ENCODE peak calls at places on chromosomes 5 and 9, in ten cellular contexts. O, P, N, F, J, K, A, B, H and G are unnamed samples.

GRCh38 chr5:141363952-141364660 is at the start of gene PCDHGA5:
- DNase-seq in B (no peak), H (no peak), K (no peak), N (no peak), J (peak), F (no peak), A (no peak), O (no peak), P (no peak), G (no peak)

GRCh38 chr5:88930336-88930735 is 47.4 kb upstream of the MEF2C start:
- DNase-seq in A (no peak), N (no peak), H (no peak), F (no peak), B (no peak), P (no peak), K (no peak), O (no peak), J (no peak), G (no peak)

GRCh38 chr5:177362871-177363507 is 5.3 kb downstream of the RGS14 start:
- DNase-seq in O (peak), B (peak), J (peak), H (peak), P (peak), N (peak), F (peak), A (no peak), K (peak), G (no peak)

GRCh38 chr5:171242521-171242920 is 66.5 kb upstream of the TLX3 start:
- DNase-seq in N (no peak), F (no peak), O (no peak), P (no peak), J (no peak), K (no peak), B (no peak), H (no peak), A (no peak), G (no peak)

GRCh38 chr5:163022582-163023128 is 414.7 kb upstream of the CCNG1 start:
- DNase-seq in K (no peak), F (no peak), P (no peak), H (no peak), J (no peak), B (no peak), A (no peak), O (no peak), N (no peak), G (no peak)

GRCh38 chr9:119078015-119078414 is 291.2 kb downstream of the BRINP1 start:
- DNase-seq in N (no peak), B (no peak), O (no peak), J (no peak), A (no peak), H (no peak), K (no peak), F (no peak), P (no peak), G (no peak)

GRCh38 chr5:79495311-79495710 is 18.6 kb downstream of the HOMER1 start:
- DNase-seq in J (no peak), A (peak), F (no peak), B (no peak), O (no peak), K (no peak), H (no peak), P (no peak), N (peak), G (no peak)

GRCh38 chr9:127065592-127065991 is 56.8 kb downstream of the ANGPTL2 start:
- DNase-seq in H (no peak), K (no peak), A (no peak), P (no peak), N (no peak), J (no peak), O (no peak), F (no peak), B (no peak), G (no peak)

GRCh38 chr9:17503196-17503595 is 75.7 kb upstream of the SH3GL2 start:
- DNase-seq in P (no peak), J (no peak), F (no peak), A (no peak), O (no peak), B (no peak), H (no peak), K (no peak), N (no peak), G (no peak)

GRCh38 chr5:135236951-135237791 is 161.9 kb downstream of the MACROH2A1 start:
- DNase-seq in H (no peak), K (no peak), F (no peak), P (no peak), O (peak), J (peak), B (no peak), N (no peak), A (no peak), G (no peak)

GRCh38 chr9:126661521-126662251 is 48.0 kb downstream of the LMX1B start:
- DNase-seq in N (peak), B (no peak), K (no peak), O (no peak), H (no peak), F (no peak), J (no peak), P (no peak), A (peak), G (no peak)

GRCh38 chr9:33932078-33932807 is 115.3 kb downstream of the UBE2R2 start:
- DNase-seq in B (no peak), O (no peak), K (no peak), P (no peak), H (no peak), N (peak), J (no peak), A (peak), F (no peak), G (no peak)

GRCh38 chr9:111969061-111969460 is 72.4 kb downstream of the UGCG start:
- DNase-seq in O (no peak), J (no peak), N (no peak), K (no peak), P (no peak), A (no peak), H (no peak), B (no peak), F (no peak), G (no peak)

GRCh38 chr9:77013932-77014596 is 5.4 kb upstream of the FOXB2 start:
- DNase-seq in A (no peak), B (peak), H (peak), F (no peak), J (no peak), O (no peak), P (no peak), N (no peak), K (no peak), G (no peak)

GRCh38 chr9:132412089-132412488 is 2.1 kb downstream of the CFAP77 start:
- DNase-seq in F (no peak), P (no peak), O (no peak), H (peak), J (no peak), A (peak), K (no peak), B (no peak), N (no peak), G (peak)

GRCh38 chr5:166952055-166952454 is 1339.4 kb upstream of the WWC1 start:
- DNase-seq in O (no peak), P (no peak), K (no peak), J (no peak), N (no peak), H (no peak), B (no peak), F (no peak), A (no peak), G (no peak)

GRCh38 chr9:93012998-93013855 is 45.3 kb upstream of the SUSD3 start:
- DNase-seq in A (no peak), K (no peak), N (no peak), F (no peak), H (peak), P (no peak), O (peak), J (no peak), B (no peak), G (no peak)

GRCh38 chr5:121189569-121190305 is 661.9 kb upstream of the FTMT start:
- DNase-seq in H (peak), J (no peak), K (no peak), P (no peak), A (no peak), O (no peak), N (no peak), F (no peak), B (peak), G (no peak)

GRCh38 chr5:150567031-150567680 is 59.2 kb downstream of the NDST1 start:
- DNase-seq in H (no peak), P (no peak), F (no peak), K (no peak), A (no peak), O (no peak), B (no peak), J (no peak), N (no peak), G (no peak)

GRCh38 chr9:133788819-133789733 is 50.9 kb upstream of the SARDH start:
- DNase-seq in B (no peak), J (peak), O (no peak), N (peak), K (no peak), P (no peak), H (no peak), A (peak), F (no peak), G (no peak)

GRCh38 chr5:159732220-159732619 is 184.1 kb upstream of the ADRA1B start:
- DNase-seq in K (no peak), A (no peak), B (no peak), J (no peak), O (no peak), F (no peak), H (no peak), P (no peak), N (no peak), G (peak)

GRCh38 chr5:126535856-126536545 is 59.0 kb downstream of the ALDH7A1 start:
- DNase-seq in J (no peak), F (no peak), K (no peak), A (no peak), N (no peak), O (no peak), H (no peak), B (no peak), P (no peak), G (no peak)

GRCh38 chr9:92706218-92706940 is 36.4 kb upstream of the IPPK start:
- DNase-seq in N (peak), F (no peak), P (no peak), A (peak), B (no peak), K (no peak), J (no peak), H (no peak), O (no peak), G (no peak)

GRCh38 chr5:126023894-126024575 is 399.2 kb upstream of the GRAMD2B start:
- DNase-seq in P (no peak), H (no peak), A (no peak), K (no peak), J (no peak), B (no peak), F (no peak), O (no peak), N (no peak), G (no peak)

GRCh38 chr9:95449016-95449415 is 67.8 kb downstream of the PTCH1 start:
- DNase-seq in B (no peak), H (no peak), F (no peak), J (no peak), O (no peak), P (no peak), N (no peak), K (no peak), A (no peak), G (no peak)

GRCh38 chr9:31347082-31347617 is 1037.3 kb upstream of the ACO1 start:
- DNase-seq in A (no peak), N (peak), O (peak), F (no peak), B (no peak), J (no peak), P (no peak), H (no peak), K (peak), G (no peak)

GRCh38 chr9:69046723-69047122 is 11.2 kb downstream of the FXN start:
- DNase-seq in N (no peak), H (no peak), O (no peak), A (no peak), B (no peak), P (no peak), K (no peak), F (no peak), J (no peak), G (no peak)

GRCh38 chr9:77427256-77427927 is 220.7 kb downstream of the GNA14 start:
- DNase-seq in K (no peak), N (peak), P (no peak), A (no peak), J (no peak), O (no peak), F (no peak), B (no peak), H (no peak), G (no peak)

GRCh38 chr9:86768709-86769108 is 178.6 kb downstream of the GAS1 start:
- DNase-seq in A (no peak), N (no peak), P (no peak), F (no peak), K (no peak), H (no peak), O (no peak), J (no peak), B (no peak), G (no peak)

GRCh38 chr9:35729700-35730485 is 2.1 kb downstream of the TLN1 start:
- DNase-seq in P (no peak), A (peak), B (peak), N (peak), O (no peak), J (peak), K (no peak), F (no peak), H (peak), G (peak)

GRCh38 chr9:119368681-119369581 is at the start of gene BRINP1:
- DNase-seq in B (peak), J (peak), A (no peak), O (no peak), P (no peak), N (no peak), H (peak), F (no peak), K (no peak), G (no peak)